ENCODE peak calls at places on chromosomes 6 and 20, in six cellular contexts. C is endothelial cell of umbilical vein, S is A549, B is GM12878, Y is HepG2, I is K562. M is an unnamed sample.

GRCh38 chr6:150668882-150669476 is 69.3 kb downstream of the PLEKHG1 start:
- DNase-seq in Y (no peak), C (no peak), I (no peak), B (no peak), S (no peak), M (no peak)

GRCh38 chr6:156924241-156924640 is 147.1 kb downstream of the ARID1B start:
- DNase-seq in I (no peak), B (no peak), S (no peak), Y (no peak), C (peak), M (no peak)

GRCh38 chr20:33668087-33668790 is 1.5 kb downstream of the ACTL10 start:
- DNase-seq in I (peak), B (no peak), Y (no peak), C (no peak), S (peak), M (no peak)

GRCh38 chr6:16828058-16828457 is 66.8 kb upstream of the ATXN1 start:
- DNase-seq in S (no peak), Y (no peak), B (no peak), I (no peak), C (no peak), M (no peak)

GRCh38 chr6:86765211-86765610 is 172.1 kb upstream of the HTR1E start:
- DNase-seq in S (no peak), B (no peak), I (no peak), Y (no peak), C (no peak), M (no peak)

GRCh38 chr6:15473741-15474161 is 189.1 kb downstream of the DTNBP1 start:
- DNase-seq in B (no peak), I (no peak), Y (no peak), S (no peak), C (peak), M (no peak)

GRCh38 chr6:2119275-2119674 is 126.1 kb downstream of the GMDS start:
- DNase-seq in Y (no peak), S (no peak), C (no peak), I (no peak), B (no peak), M (no peak)

GRCh38 chr20:50343490-50344179 is 153.0 kb downstream of the CEBPB start:
- DNase-seq in I (no peak), B (no peak), S (no peak), Y (peak), C (no peak), M (no peak)

GRCh38 chr6:161947371-161947770 is 673.5 kb upstream of the AGPAT4 start:
- DNase-seq in Y (no peak), C (no peak), S (no peak), I (no peak), B (no peak), M (no peak)

GRCh38 chr20:45946149-45946970 is 11.9 kb downstream of the PCIF1 start:
- DNase-seq in B (no peak), S (no peak), Y (peak), I (no peak), C (no peak), M (peak)

GRCh38 chr6:73062837-73063236 is 162.5 kb downstream of the KHDC1L start:
- DNase-seq in I (no peak), C (no peak), S (no peak), B (no peak), Y (no peak), M (no peak)

GRCh38 chr6:219641-220198 is 72.6 kb upstream of the DUSP22 start:
- DNase-seq in S (no peak), Y (peak), I (peak), C (no peak), B (no peak), M (peak)

GRCh38 chr6:35495258-35496035 is 1.4 kb downstream of the TEAD3 start:
- DNase-seq in B (no peak), S (no peak), Y (no peak), I (no peak), C (no peak), M (no peak)

GRCh38 chr6:170225852-170226417 is 64.9 kb downstream of the DLL1 start:
- DNase-seq in I (no peak), B (no peak), S (no peak), Y (no peak), C (peak), M (peak)

GRCh38 chr20:42218566-42218965 is 600.4 kb upstream of the CHD6 start:
- DNase-seq in I (no peak), C (no peak), S (no peak), B (no peak), Y (no peak), M (no peak)

GRCh38 chr20:50096237-50096636 is 16.7 kb downstream of the UBE2V1 start:
- DNase-seq in S (no peak), C (no peak), Y (no peak), B (no peak), I (no peak), M (no peak)

GRCh38 chr6:11143394-11144371 is 32.2 kb upstream of the ERVFRD-1 start:
- DNase-seq in S (peak), I (peak), Y (peak), C (no peak), B (no peak), M (peak)

GRCh38 chr20:56343861-56344381 is 14.9 kb upstream of the FAM210B start:
- DNase-seq in Y (no peak), I (peak), C (peak), S (peak), B (no peak), M (peak)

GRCh38 chr20:43922614-43923013 is 8.0 kb downstream of the TOX2 start:
- DNase-seq in C (no peak), Y (no peak), I (no peak), B (no peak), S (no peak), M (no peak)

GRCh38 chr6:81854474-81854873 is 102.0 kb upstream of the TENT5A start:
- DNase-seq in Y (no peak), S (no peak), B (no peak), I (no peak), C (no peak), M (no peak)

GRCh38 chr20:34040300-34041015 is 46.7 kb downstream of the RALY start:
- DNase-seq in I (no peak), S (no peak), B (no peak), C (no peak), Y (no peak), M (no peak)

GRCh38 chr6:14767176-14767575 is 478.7 kb upstream of the JARID2 start:
- DNase-seq in I (no peak), S (no peak), Y (no peak), C (no peak), B (no peak), M (no peak)

GRCh38 chr20:20603339-20603990 is 109.0 kb downstream of the RALGAPA2 start:
- DNase-seq in I (no peak), C (no peak), Y (no peak), S (no peak), B (peak), M (no peak)

GRCh38 chr6:127376685-127377084 is 33.3 kb upstream of the ECHDC1 start:
- DNase-seq in S (no peak), B (no peak), C (no peak), I (no peak), Y (no peak), M (no peak)

GRCh38 chr20:41594514-41595322 is 23.5 kb downstream of the CHD6 start:
- DNase-seq in B (no peak), S (no peak), I (no peak), Y (peak), C (no peak), M (no peak)

GRCh38 chr6:112557961-112558360 is 210.8 kb downstream of the RFPL4B start:
- DNase-seq in Y (no peak), I (no peak), S (no peak), C (no peak), B (no peak), M (no peak)

GRCh38 chr6:42938987-42939809 is 9.9 kb downstream of the CNPY3 start:
- DNase-seq in C (no peak), S (no peak), Y (peak), I (peak), B (no peak), M (no peak)

GRCh38 chr6:143068001-143068400 is 7.3 kb downstream of the AIG1 start:
- DNase-seq in S (no peak), B (no peak), C (no peak), I (no peak), Y (no peak), M (no peak)

GRCh38 chr6:18154507-18155272 is at the start of gene TPMT:
- DNase-seq in B (no peak), C (no peak), S (no peak), I (no peak), Y (no peak), M (no peak)

GRCh38 chr6:88008821-88009220 is 38.8 kb upstream of the SPACA1 start:
- DNase-seq in B (no peak), Y (no peak), C (no peak), S (peak), I (no peak), M (no peak)

GRCh38 chr20:58012731-58013510 is 215.5 kb downstream of the ANKRD60 start:
- DNase-seq in S (no peak), I (no peak), Y (no peak), B (no peak), C (peak), M (no peak)

GRCh38 chr6:37988131-37988530 is 168.6 kb downstream of the ZFAND3 start:
- DNase-seq in I (no peak), S (no peak), C (peak), B (no peak), Y (peak), M (no peak)

GRCh38 chr6:16985484-16986284 is 116.2 kb upstream of the STMND1 start:
- DNase-seq in Y (no peak), B (no peak), C (no peak), I (no peak), S (no peak), M (peak)

GRCh38 chr20:45323731-45324130 is 15.6 kb upstream of the MATN4 start:
- DNase-seq in B (no peak), S (no peak), I (no peak), Y (no peak), C (no peak), M (no peak)

GRCh38 chr6:141988954-141989705 is 143.6 kb upstream of the GJE1 start:
- DNase-seq in I (peak), S (peak), C (peak), Y (peak), B (no peak), M (peak)
- TF ChIP-seq MYC in I (no peak), S (no peak), C (no peak), Y (no peak), B (no peak), M (no peak)

GRCh38 chr20:37994512-37994911 is 38.7 kb downstream of the TTI1 start:
- DNase-seq in B (no peak), C (no peak), Y (peak), I (no peak), S (peak), M (peak)

GRCh38 chr20:37991506-37992302 is 41.6 kb downstream of the TTI1 start:
- DNase-seq in S (no peak), B (no peak), I (no peak), C (no peak), Y (no peak), M (peak)

GRCh38 chr20:37995856-37996625 is 37.2 kb downstream of the TTI1 start:
- DNase-seq in B (no peak), C (no peak), S (no peak), I (no peak), Y (no peak), M (no peak)

GRCh38 chr20:37990571-37991151 is 42.6 kb downstream of the TTI1 start:
- DNase-seq in Y (peak), B (peak), C (peak), I (no peak), S (peak), M (peak)

GRCh38 chr20:37992802-37993538 is 40.3 kb downstream of the TTI1 start:
- DNase-seq in S (peak), Y (peak), C (peak), I (peak), B (no peak), M (peak)
- TF ChIP-seq MYC in S (no peak), Y (no peak), C (no peak), I (no peak), B (no peak), M (no peak)

GRCh38 chr20:18654448-18654773 is 66.6 kb downstream of the DTD1 start:
- DNase-seq in I (no peak), B (no peak), S (no peak), C (no peak), Y (peak), M (no peak)

GRCh38 chr20:18645851-18646250 is 58.0 kb downstream of the DTD1 start:
- DNase-seq in B (no peak), I (no peak), S (no peak), C (no peak), Y (no peak), M (no peak)

GRCh38 chr20:18647777-18648176 is 59.9 kb downstream of the DTD1 start:
- DNase-seq in Y (no peak), I (no peak), C (no peak), B (no peak), S (no peak), M (no peak)

GRCh38 chr20:18653736-18654447 is 66.0 kb downstream of the DTD1 start:
- DNase-seq in Y (no peak), C (no peak), S (no peak), I (no peak), B (no peak), M (no peak)

DNA sequence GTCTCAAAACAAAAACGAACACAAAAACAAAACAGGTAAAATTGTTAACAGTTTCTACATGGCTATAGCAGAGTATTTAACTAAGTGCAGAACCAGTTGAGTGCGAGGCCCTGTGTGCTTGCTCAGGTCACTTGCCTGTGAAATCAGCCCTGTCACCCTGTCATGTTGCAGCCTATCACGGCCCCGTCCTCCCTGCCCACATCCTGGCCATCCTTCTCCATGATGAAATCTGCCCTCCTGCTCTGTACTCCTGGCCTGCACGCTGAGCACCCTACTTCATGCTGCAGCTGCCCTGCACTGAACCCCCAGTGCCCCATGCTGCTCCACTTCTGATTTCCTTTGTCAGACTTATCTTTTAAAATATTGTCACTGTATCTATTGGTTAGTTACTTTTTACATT is 62.4 kb downstream of the DTD1 start:
- DNase-seq in B (no peak), I (no peak), S (no peak), C (no peak), Y (no peak), M (peak)
- TF ChIP-seq MYC in B (no peak), I (no peak), S (no peak), C (no peak), Y (no peak), M (no peak)

GRCh38 chr6:21924002-21924401 is 330.5 kb downstream of the SOX4 start:
- DNase-seq in S (no peak), B (no peak), Y (no peak), C (no peak), I (no peak), M (no peak)

GRCh38 chr6:21918081-21918480 is 324.5 kb downstream of the SOX4 start:
- DNase-seq in S (no peak), C (no peak), I (no peak), B (no peak), Y (no peak), M (no peak)

GRCh38 chr6:21918666-21919065 is 325.1 kb downstream of the SOX4 start:
- DNase-seq in C (no peak), I (no peak), B (no peak), S (no peak), Y (no peak), M (no peak)

DNA sequence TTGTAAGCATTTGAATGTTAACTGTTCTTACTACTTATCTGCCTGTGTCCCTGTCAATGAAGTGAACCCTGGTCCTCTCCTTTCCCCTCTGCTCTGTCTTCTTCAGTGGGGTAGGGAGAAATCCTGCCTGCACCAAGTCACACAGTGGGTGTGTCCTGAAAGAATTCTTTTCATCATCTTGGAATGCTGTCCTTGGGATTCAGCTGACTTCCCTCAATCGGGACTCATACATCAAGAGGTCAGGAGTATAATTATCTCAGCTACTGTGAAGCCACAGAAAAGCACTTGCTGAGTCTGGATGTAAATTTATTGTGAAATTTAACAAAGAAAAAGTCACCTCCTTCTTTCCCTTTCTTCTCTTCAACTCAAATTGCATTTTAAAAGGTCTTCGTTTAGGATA is 328.5 kb downstream of the SOX4 start:
- DNase-seq in S (peak), B (no peak), I (no peak), Y (no peak), C (no peak), M (no peak)
- TF ChIP-seq MYC in S (no peak), B (no peak), I (no peak), Y (no peak), C (no peak), M (no peak)

GRCh38 chr20:35625584-35626385 is 10.2 kb downstream of the SPAG4 start:
- DNase-seq in I (no peak), Y (no peak), S (no peak), B (no peak), C (no peak), M (no peak)
- TF ChIP-seq MYC in I (no peak), Y (no peak), S (no peak), B (no peak), C (no peak), M (no peak)